ENCODE peak calls at places on chromosomes 12 and 14, in six cellular contexts. One of them, this sample, is unnamed.

GRCh38 chr12:54273981-54274380 is 5.9 kb downstream of the CBX5 start:
- DNase-seq in psoas muscle: no peak
- DNase-seq in fibroblast of lung: no peak
- DNase-seq in GM12864: no peak
- DNase-seq in endothelial cell of umbilical vein: no peak
- DNase-seq in neural progenitor cell: no peak
- DNase-seq in this sample: no peak

GRCh38 chr14:75559451-75560187 is 18.8 kb upstream of the FLVCR2 start:
- DNase-seq in psoas muscle: no peak
- DNase-seq in fibroblast of lung: peak
- DNase-seq in GM12864: no peak
- DNase-seq in endothelial cell of umbilical vein: no peak
- DNase-seq in neural progenitor cell: no peak
- DNase-seq in this sample: no peak

GRCh38 chr12:92675092-92675865 is 27.5 kb upstream of the PLEKHG7 start:
- DNase-seq in psoas muscle: no peak
- DNase-seq in fibroblast of lung: no peak
- DNase-seq in GM12864: no peak
- DNase-seq in endothelial cell of umbilical vein: no peak
- DNase-seq in neural progenitor cell: no peak
- DNase-seq in this sample: no peak

GRCh38 chr12:124809878-124810277 is 53.8 kb downstream of the SCARB1 start:
- DNase-seq in psoas muscle: no peak
- DNase-seq in fibroblast of lung: peak
- DNase-seq in GM12864: no peak
- DNase-seq in endothelial cell of umbilical vein: no peak
- DNase-seq in neural progenitor cell: no peak
- DNase-seq in this sample: no peak

GRCh38 chr12:74415633-74416032 is 122.0 kb upstream of the ATXN7L3B start:
- DNase-seq in psoas muscle: no peak
- DNase-seq in fibroblast of lung: peak
- DNase-seq in GM12864: no peak
- DNase-seq in endothelial cell of umbilical vein: peak
- DNase-seq in neural progenitor cell: peak
- DNase-seq in this sample: no peak

GRCh38 chr14:51478241-51478640 is 173.5 kb upstream of the FRMD6 start:
- DNase-seq in psoas muscle: no peak
- DNase-seq in fibroblast of lung: peak
- DNase-seq in GM12864: no peak
- DNase-seq in endothelial cell of umbilical vein: no peak
- DNase-seq in neural progenitor cell: no peak
- DNase-seq in this sample: no peak

GRCh38 chr12:122849352-122850047 is 14.2 kb downstream of the HIP1R start:
- DNase-seq in psoas muscle: peak
- DNase-seq in fibroblast of lung: no peak
- DNase-seq in GM12864: no peak
- DNase-seq in endothelial cell of umbilical vein: no peak
- DNase-seq in neural progenitor cell: no peak
- DNase-seq in this sample: no peak

GRCh38 chr12:67501362-67501761 is 147.2 kb upstream of the DYRK2 start:
- DNase-seq in psoas muscle: no peak
- DNase-seq in fibroblast of lung: no peak
- DNase-seq in GM12864: no peak
- DNase-seq in endothelial cell of umbilical vein: no peak
- DNase-seq in neural progenitor cell: no peak
- DNase-seq in this sample: no peak

GRCh38 chr12:27852742-27853141 is 72.7 kb upstream of the MANSC4 start:
- DNase-seq in psoas muscle: no peak
- DNase-seq in fibroblast of lung: no peak
- DNase-seq in GM12864: no peak
- DNase-seq in endothelial cell of umbilical vein: no peak
- DNase-seq in neural progenitor cell: no peak
- DNase-seq in this sample: no peak

GRCh38 chr14:105536691-105537579 is 10.6 kb downstream of the TMEM121 start:
- DNase-seq in psoas muscle: peak
- DNase-seq in fibroblast of lung: no peak
- DNase-seq in GM12864: no peak
- DNase-seq in endothelial cell of umbilical vein: no peak
- DNase-seq in neural progenitor cell: no peak
- DNase-seq in this sample: no peak

GRCh38 chr14:63890553-63890952 is 37.7 kb downstream of the SYNE2 start:
- DNase-seq in psoas muscle: no peak
- DNase-seq in fibroblast of lung: no peak
- DNase-seq in GM12864: no peak
- DNase-seq in endothelial cell of umbilical vein: peak
- DNase-seq in neural progenitor cell: no peak
- DNase-seq in this sample: no peak

GRCh38 chr12:48078901-48079300 is 27.0 kb downstream of the SENP1 start:
- DNase-seq in psoas muscle: no peak
- DNase-seq in fibroblast of lung: peak
- DNase-seq in GM12864: no peak
- DNase-seq in endothelial cell of umbilical vein: no peak
- DNase-seq in neural progenitor cell: no peak
- DNase-seq in this sample: no peak

GRCh38 chr12:130497991-130498390 is 160.3 kb downstream of the PIWIL1 start:
- DNase-seq in psoas muscle: no peak
- DNase-seq in fibroblast of lung: no peak
- DNase-seq in GM12864: no peak
- DNase-seq in endothelial cell of umbilical vein: no peak
- DNase-seq in neural progenitor cell: no peak
- DNase-seq in this sample: no peak

GRCh38 chr12:94152292-94153083 is 4.1 kb downstream of the PLXNC1 start:
- DNase-seq in psoas muscle: no peak
- DNase-seq in fibroblast of lung: no peak
- DNase-seq in GM12864: no peak
- DNase-seq in endothelial cell of umbilical vein: no peak
- DNase-seq in neural progenitor cell: no peak
- DNase-seq in this sample: no peak
- H3K4me3 ChIP-seq in psoas muscle: no peak
- H3K4me3 ChIP-seq in fibroblast of lung: no peak
- H3K4me3 ChIP-seq in GM12864: no peak
- H3K4me3 ChIP-seq in endothelial cell of umbilical vein: no peak
- H3K4me3 ChIP-seq in neural progenitor cell: no peak
- H3K4me3 ChIP-seq in this sample: no peak

GRCh38 chr12:12801649-12802048 is 11.5 kb upstream of the DDX47 start:
- DNase-seq in psoas muscle: no peak
- DNase-seq in fibroblast of lung: no peak
- DNase-seq in GM12864: no peak
- DNase-seq in endothelial cell of umbilical vein: no peak
- DNase-seq in neural progenitor cell: no peak
- DNase-seq in this sample: no peak

GRCh38 chr12:12803186-12803585 is 10.0 kb upstream of the DDX47 start:
- DNase-seq in psoas muscle: peak
- DNase-seq in fibroblast of lung: peak
- DNase-seq in GM12864: no peak
- DNase-seq in endothelial cell of umbilical vein: peak
- DNase-seq in neural progenitor cell: no peak
- DNase-seq in this sample: peak

GRCh38 chr12:12806784-12807516 is 6.2 kb upstream of the DDX47 start:
- DNase-seq in psoas muscle: no peak
- DNase-seq in fibroblast of lung: no peak
- DNase-seq in GM12864: no peak
- DNase-seq in endothelial cell of umbilical vein: peak
- DNase-seq in neural progenitor cell: no peak
- DNase-seq in this sample: no peak

GRCh38 chr12:12804011-12804410 is 9.1 kb upstream of the DDX47 start:
- DNase-seq in psoas muscle: no peak
- DNase-seq in fibroblast of lung: no peak
- DNase-seq in GM12864: no peak
- DNase-seq in endothelial cell of umbilical vein: peak
- DNase-seq in neural progenitor cell: no peak
- DNase-seq in this sample: no peak

DNA sequence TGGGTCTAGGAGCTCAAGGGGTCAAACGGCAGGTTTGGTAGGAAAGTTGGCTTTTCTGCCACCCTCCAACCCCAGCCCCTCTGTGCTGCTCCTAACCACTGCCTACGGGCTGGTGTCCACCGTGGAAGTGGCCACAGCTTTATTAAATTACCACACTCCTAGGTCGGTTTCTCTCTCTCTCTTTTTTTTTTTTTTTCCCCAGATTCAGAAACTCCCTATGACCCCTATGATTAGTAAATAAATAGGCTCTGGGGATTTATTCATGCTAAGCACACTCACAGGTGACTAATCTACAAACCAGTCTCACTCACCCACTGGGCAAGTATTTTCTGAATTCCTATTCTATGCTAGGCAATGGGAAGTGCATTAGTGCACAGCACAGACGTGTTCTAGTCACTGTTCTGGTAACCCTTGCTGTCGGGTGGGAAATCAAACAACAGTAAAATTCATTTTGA is 8.7 kb upstream of the DDX47 start:
- DNase-seq in psoas muscle: no peak
- DNase-seq in fibroblast of lung: peak
- DNase-seq in GM12864: no peak
- DNase-seq in endothelial cell of umbilical vein: peak
- DNase-seq in neural progenitor cell: no peak
- DNase-seq in this sample: no peak
- H3K4me3 ChIP-seq in psoas muscle: no peak
- H3K4me3 ChIP-seq in fibroblast of lung: no peak
- H3K4me3 ChIP-seq in GM12864: no peak
- H3K4me3 ChIP-seq in endothelial cell of umbilical vein: no peak
- H3K4me3 ChIP-seq in neural progenitor cell: no peak
- H3K4me3 ChIP-seq in this sample: no peak

DNA sequence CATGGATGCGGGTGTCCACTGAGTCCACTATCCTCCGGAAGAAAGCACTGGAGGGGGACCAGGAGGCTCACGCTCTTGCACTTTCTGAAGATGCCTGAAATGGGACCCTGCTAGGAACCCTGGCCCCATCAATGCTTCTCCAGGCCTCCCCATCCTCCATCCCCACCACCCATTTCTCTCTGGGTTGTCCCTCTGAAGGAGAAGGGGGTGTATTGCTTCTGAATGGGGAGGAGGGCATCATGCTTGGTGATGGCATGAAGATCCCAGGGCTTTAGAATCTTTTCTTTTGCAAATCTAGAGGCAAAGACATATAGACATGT is 681 bp upstream of the JPH4 start:
- DNase-seq in psoas muscle: no peak
- DNase-seq in fibroblast of lung: no peak
- DNase-seq in GM12864: no peak
- DNase-seq in endothelial cell of umbilical vein: no peak
- DNase-seq in neural progenitor cell: no peak
- DNase-seq in this sample: no peak
- H3K4me3 ChIP-seq in psoas muscle: no peak
- H3K4me3 ChIP-seq in fibroblast of lung: no peak
- H3K4me3 ChIP-seq in GM12864: no peak
- H3K4me3 ChIP-seq in endothelial cell of umbilical vein: no peak
- H3K4me3 ChIP-seq in neural progenitor cell: peak
- H3K4me3 ChIP-seq in this sample: no peak

GRCh38 chr12:31962076-31962475 is 2.9 kb downstream of the RESF1 start:
- DNase-seq in psoas muscle: no peak
- DNase-seq in fibroblast of lung: no peak
- DNase-seq in GM12864: no peak
- DNase-seq in endothelial cell of umbilical vein: no peak
- DNase-seq in neural progenitor cell: no peak
- DNase-seq in this sample: no peak
- H3K4me3 ChIP-seq in psoas muscle: peak
- H3K4me3 ChIP-seq in fibroblast of lung: no peak
- H3K4me3 ChIP-seq in GM12864: peak
- H3K4me3 ChIP-seq in endothelial cell of umbilical vein: no peak
- H3K4me3 ChIP-seq in neural progenitor cell: no peak
- H3K4me3 ChIP-seq in this sample: peak

GRCh38 chr12:75877588-75878381 is 153.8 kb downstream of the PHLDA1 start:
- DNase-seq in psoas muscle: no peak
- DNase-seq in fibroblast of lung: peak
- DNase-seq in GM12864: no peak
- DNase-seq in endothelial cell of umbilical vein: peak
- DNase-seq in neural progenitor cell: no peak
- DNase-seq in this sample: no peak
- H3K4me3 ChIP-seq in psoas muscle: no peak
- H3K4me3 ChIP-seq in fibroblast of lung: no peak
- H3K4me3 ChIP-seq in GM12864: no peak
- H3K4me3 ChIP-seq in endothelial cell of umbilical vein: no peak
- H3K4me3 ChIP-seq in neural progenitor cell: no peak
- H3K4me3 ChIP-seq in this sample: no peak

DNA sequence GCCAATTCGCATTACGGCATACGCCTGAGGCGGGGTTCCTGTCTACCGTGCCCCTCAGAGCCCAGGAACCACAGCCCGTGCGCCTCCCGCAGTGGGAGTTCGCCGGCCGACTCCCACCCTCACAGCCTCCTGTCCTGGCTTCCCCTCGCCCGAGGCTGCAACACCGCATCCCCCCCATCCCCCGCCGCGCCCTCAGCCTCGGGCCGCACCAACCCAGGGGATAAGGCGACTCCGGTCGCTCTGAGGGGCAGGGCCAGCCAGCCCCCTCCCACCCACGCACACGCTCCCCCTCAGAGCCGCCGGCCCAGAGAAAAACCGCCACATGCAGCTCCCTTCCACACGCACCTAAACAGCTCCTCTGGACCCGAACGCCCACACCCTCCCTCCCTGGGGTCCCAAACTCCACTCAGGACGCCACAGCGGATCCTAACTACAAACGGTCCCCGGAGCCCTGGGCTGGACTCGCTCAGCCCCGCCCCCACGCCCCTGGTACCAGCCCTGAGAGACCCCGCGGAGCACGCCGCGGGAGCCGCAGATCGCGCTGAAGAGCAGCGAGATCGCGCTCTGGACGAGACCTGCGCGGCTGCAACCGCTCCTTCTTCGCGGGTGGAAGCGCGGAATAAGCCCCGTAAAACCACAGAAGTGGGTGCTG is at the start of gene C14orf39:
- DNase-seq in psoas muscle: peak
- DNase-seq in fibroblast of lung: peak
- DNase-seq in GM12864: no peak
- DNase-seq in endothelial cell of umbilical vein: peak
- DNase-seq in neural progenitor cell: peak
- DNase-seq in this sample: no peak
- H3K4me3 ChIP-seq in psoas muscle: peak
- H3K4me3 ChIP-seq in fibroblast of lung: peak
- H3K4me3 ChIP-seq in GM12864: no peak
- H3K4me3 ChIP-seq in endothelial cell of umbilical vein: peak
- H3K4me3 ChIP-seq in neural progenitor cell: peak
- H3K4me3 ChIP-seq in this sample: no peak